ENCODE peak calls at places on chromosome 2, in seven cellular contexts. F is H9, P is IMR-90, V is mesendoderm, X is neuronal stem cell, R is mesenchymal stem cell, A is H1. O is an unnamed sample. For H3K79me1, the result is how much of the 10 kb centered on the place peaks cover.

GRCh38 chr2:136527560-136527959 is 237.8 kb upstream of the THSD7B start:
- DNase-seq in F (peak), P (no peak), V (peak), X (peak), R (no peak), A (peak), O (peak)

GRCh38 chr2:73092146-73092783 is 20.5 kb downstream of the RAB11FIP5 start:
- DNase-seq in F (no peak), P (no peak), V (no peak), X (no peak), R (no peak), A (no peak), O (no peak)

GRCh38 chr2:30561349-30561748 is 114.3 kb downstream of the LCLAT1 start:
- DNase-seq in F (no peak), P (no peak), V (no peak), X (no peak), R (no peak), A (no peak), O (no peak)

GRCh38 chr2:97653874-97654273 is 8.0 kb downstream of the COX5B start:
- DNase-seq in F (no peak), P (peak), V (no peak), X (no peak), R (no peak), A (no peak), O (no peak)

GRCh38 chr2:13005761-13006336 is 289.1 kb downstream of the TRIB2 start:
- DNase-seq in F (no peak), P (peak), V (no peak), X (no peak), R (peak), A (no peak), O (no peak)

GRCh38 chr2:46375566-46376125 is 78.4 kb downstream of the EPAS1 start:
- DNase-seq in F (no peak), P (no peak), V (no peak), X (no peak), R (no peak), A (no peak), O (no peak)

GRCh38 chr2:11159574-11160170 is 4.4 kb downstream of the SLC66A3 start:
- DNase-seq in F (no peak), P (no peak), V (no peak), X (no peak), R (no peak), A (no peak), O (no peak)

GRCh38 chr2:235021752-235022151 is 69.9 kb downstream of the SH3BP4 start:
- DNase-seq in F (no peak), P (peak), V (no peak), X (no peak), R (peak), A (no peak), O (peak)

GRCh38 chr2:233384017-233384416 is 29.7 kb downstream of the DGKD start:
- DNase-seq in F (no peak), P (no peak), V (peak), X (no peak), R (no peak), A (no peak), O (peak)

GRCh38 chr2:205822578-205822977 is 140.3 kb downstream of the NRP2 start:
- DNase-seq in F (no peak), P (peak), V (no peak), X (no peak), R (peak), A (no peak), O (no peak)

GRCh38 chr2:167212054-167212648 is 323.9 kb downstream of the XIRP2 start:
- DNase-seq in F (no peak), P (peak), V (peak), X (peak), R (peak), A (no peak), O (peak)

GRCh38 chr2:2742745-2743144 is 411.7 kb upstream of the MYT1L start:
- DNase-seq in F (no peak), P (no peak), V (no peak), X (no peak), R (no peak), A (no peak), O (no peak)

GRCh38 chr2:28477645-28478044 is 18.2 kb upstream of the PLB1 start:
- DNase-seq in F (no peak), P (no peak), V (no peak), X (no peak), R (no peak), A (no peak), O (no peak)

GRCh38 chr2:231369580-231370428 is 25.7 kb upstream of the B3GNT7 start:
- DNase-seq in F (no peak), P (no peak), V (peak), X (no peak), R (no peak), A (no peak), O (no peak)

GRCh38 chr2:118251427-118251826 is 163.2 kb downstream of the INSIG2 start:
- DNase-seq in F (no peak), P (no peak), V (peak), X (peak), R (no peak), A (no peak), O (peak)

GRCh38 chr2:41870948-41871522 is 176.8 kb upstream of the PKDCC start:
- DNase-seq in F (peak), P (no peak), V (peak), X (no peak), R (peak), A (peak), O (no peak)

GRCh38 chr2:186575302-186575701 is 14.6 kb upstream of the ITGAV start:
- DNase-seq in F (no peak), P (peak), V (peak), X (no peak), R (peak), A (no peak), O (peak)

GRCh38 chr2:68104111-68104835 is 41.5 kb upstream of the C1D start:
- DNase-seq in F (no peak), P (no peak), V (no peak), X (no peak), R (no peak), A (no peak), O (no peak)

GRCh38 chr2:79935046-79935729 is 369.4 kb downstream of the LRRTM1 start:
- DNase-seq in F (no peak), P (no peak), V (no peak), X (no peak), R (no peak), A (no peak), O (no peak)

GRCh38 chr2:241542278-241542605 is 16.3 kb upstream of the BOK start:
- DNase-seq in F (no peak), P (no peak), V (no peak), X (no peak), R (no peak), A (no peak), O (no peak)

GRCh38 chr2:65402780-65403528 is 29.4 kb downstream of the SPRED2 start:
- DNase-seq in F (no peak), P (no peak), V (no peak), X (no peak), R (no peak), A (no peak), O (no peak)
- H2BK120ac ChIP-seq in F (no peak), P (no peak), V (no peak), X (no peak), R (no peak), A (no peak), O (no peak)

DNA sequence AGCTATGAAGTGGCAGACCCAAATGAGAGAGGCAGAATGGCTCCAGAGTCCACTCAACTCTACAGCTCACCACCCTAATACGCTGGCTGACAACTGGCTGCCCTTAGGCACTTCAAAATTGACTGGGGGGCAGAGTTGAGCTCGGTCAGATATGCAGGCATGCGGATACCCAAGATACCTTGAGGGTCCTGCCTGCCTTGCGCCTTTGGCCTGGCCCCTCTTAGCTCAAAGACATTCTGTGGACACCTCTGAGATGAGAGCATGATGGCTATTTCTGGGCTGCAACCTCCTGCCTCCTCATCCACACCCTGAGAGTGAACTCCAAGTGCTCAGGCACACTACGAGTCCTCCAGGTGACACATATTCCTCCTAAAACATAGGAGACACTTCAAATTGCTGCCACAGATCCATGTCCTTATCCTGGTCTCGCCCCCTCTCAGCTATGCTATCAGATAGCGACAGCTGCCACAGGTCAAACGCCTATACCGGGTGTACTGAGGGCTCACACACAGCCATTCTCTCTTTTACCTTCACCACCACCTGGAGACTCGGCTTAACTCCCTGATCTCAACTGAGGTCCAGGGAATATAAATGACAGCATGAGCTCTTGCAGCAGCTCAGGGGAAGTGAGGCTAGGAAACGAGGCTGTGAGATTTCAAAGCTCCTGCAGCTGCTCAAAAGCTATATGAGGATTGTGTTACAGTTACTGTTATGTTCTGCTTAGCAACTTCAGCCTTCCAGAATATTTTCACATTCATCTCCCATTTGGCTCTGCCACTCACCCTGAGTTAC is 60.6 kb upstream of the TEX51 start:
- DNase-seq in F (no peak), P (no peak), V (peak), X (no peak), R (no peak), A (no peak), O (no peak)
- H3K79me1 ChIP-seq in F (under half), P (under half), V (under half), X (under half), R (under half), A (under half), O (under half)

GRCh38 chr2:20125616-20126015 is 74.2 kb upstream of the LAPTM4A start:
- DNase-seq in F (no peak), P (no peak), V (no peak), X (no peak), R (no peak), A (no peak), O (no peak)
- H3K18ac ChIP-seq in F (no peak), P (no peak), V (no peak), X (no peak), R (no peak), A (no peak), O (no peak)

GRCh38 chr2:176446718-176447414 is 177.6 kb downstream of the MTX2 start:
- DNase-seq in F (no peak), P (peak), V (no peak), X (no peak), R (peak), A (no peak), O (no peak)
- H2BK120ac ChIP-seq in F (no peak), P (peak), V (no peak), X (no peak), R (no peak), A (no peak), O (no peak)

DNA sequence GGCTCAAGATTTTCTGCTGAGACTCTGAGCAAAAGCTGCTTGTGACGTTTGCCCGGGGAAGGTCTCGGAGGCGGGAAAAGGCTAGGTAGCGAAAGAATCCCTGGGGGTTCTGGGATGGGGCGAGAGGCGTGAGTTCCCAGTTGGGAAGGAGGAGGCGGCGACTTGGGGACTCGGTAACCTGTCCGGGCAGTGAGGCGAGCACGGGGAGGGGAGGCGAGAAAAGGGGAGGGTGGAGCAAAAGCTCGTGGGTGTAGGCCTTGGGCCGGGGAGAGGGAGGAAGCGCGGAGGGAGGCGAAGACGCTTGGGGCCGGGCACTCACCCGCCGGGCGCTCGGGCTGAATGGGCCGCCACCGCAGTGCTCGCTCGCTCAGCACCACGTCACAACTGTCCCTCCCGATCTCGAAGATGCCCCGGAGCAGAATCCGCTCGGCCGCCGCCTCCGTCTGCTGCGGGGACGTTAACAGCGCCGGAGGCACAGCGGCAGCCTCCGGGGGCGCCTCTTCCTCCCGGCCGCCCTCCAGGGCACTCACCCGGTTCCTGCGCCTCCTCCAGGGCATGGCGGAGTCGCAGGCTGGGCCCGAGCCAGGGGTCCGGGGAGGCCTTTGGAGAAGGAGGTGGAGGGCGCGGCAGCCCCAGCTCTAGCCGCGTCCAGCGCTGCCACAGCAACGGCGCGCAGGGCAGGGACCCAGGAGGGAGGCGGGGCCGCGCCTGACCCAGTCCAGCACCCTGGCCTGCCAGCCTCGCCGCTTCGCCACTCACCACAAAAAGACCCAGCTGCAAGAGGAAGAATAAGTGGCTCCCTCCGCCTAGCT is at the start of gene CERKL:
- DNase-seq in F (peak), P (peak), V (peak), X (peak), R (peak), A (peak), O (peak)
- H3K79me1 ChIP-seq in F (under half), P (under half), V (under half), X (under half), R (under half), A (under half), O (under half)

DNA sequence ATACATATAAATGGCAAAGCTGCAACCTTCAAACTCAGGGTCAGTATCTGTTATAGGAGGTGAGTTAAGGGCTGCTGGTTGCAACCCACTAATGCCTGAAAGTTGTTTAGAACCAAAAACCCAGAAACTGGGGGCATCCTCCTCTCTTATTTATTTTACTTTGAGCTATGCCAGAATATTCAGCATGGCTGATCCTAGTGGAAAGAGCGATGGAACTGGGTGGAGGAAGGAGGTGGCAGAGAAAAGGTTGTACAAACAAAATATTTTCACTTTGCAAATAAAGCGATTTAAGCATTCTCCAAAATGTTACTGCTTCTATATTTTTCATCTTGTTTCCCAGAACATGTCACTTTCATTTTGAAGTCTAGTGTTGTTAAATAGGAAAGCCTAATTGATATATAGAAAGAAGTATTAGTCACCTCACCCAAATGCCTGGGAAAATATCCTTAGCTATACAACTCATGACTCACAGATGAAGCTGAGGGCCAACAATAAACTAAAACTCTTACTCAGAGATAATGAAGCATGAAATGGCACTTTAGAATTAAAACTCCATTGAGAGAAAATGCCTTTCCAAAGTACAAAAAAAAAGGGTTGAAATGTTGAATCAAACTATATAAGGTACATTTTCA is 251.4 kb upstream of the UBE2E3 start:
- DNase-seq in F (no peak), P (peak), V (no peak), X (no peak), R (peak), A (no peak), O (peak)
- H3K18ac ChIP-seq in F (no peak), P (peak), V (no peak), X (no peak), R (no peak), A (no peak), O (no peak)

GRCh38 chr2:144444418-144444817 is 75.5 kb downstream of the ZEB2 start:
- DNase-seq in F (peak), P (no peak), V (peak), X (no peak), R (no peak), A (peak), O (no peak)
- H2BK120ac ChIP-seq in F (no peak), P (no peak), V (peak), X (no peak), R (no peak), A (peak), O (no peak)